ENCODE peak calls at places on chromosomes 6 and 20, in ten cellular contexts. O, L, J, Y, I, W, N, B, K and C are unnamed samples.

GRCh38 chr20:31652917-31653385 is 15.2 kb downstream of the COX4I2 start:
- DNase-seq in I (no peak), Y (no peak), J (no peak), B (no peak), L (no peak), W (peak; percentile 86), O (no peak), N (no peak), K (peak; percentile 39), C (no peak)

GRCh38 chr6:16190214-16190613 is 48.2 kb upstream of the GMPR start:
- DNase-seq in W (no peak), Y (no peak), B (no peak), K (no peak), N (no peak), I (no peak), O (no peak), J (no peak), L (no peak), C (no peak)

GRCh38 chr20:13200767-13201500 is 20.1 kb upstream of the ISM1 start:
- DNase-seq in I (no peak), Y (peak; percentile 70), L (no peak), J (no peak), W (no peak), K (no peak), B (no peak), O (no peak), N (no peak), C (no peak)

GRCh38 chr6:4561773-4562172 is 214.4 kb upstream of the CDYL start:
- DNase-seq in J (no peak), O (no peak), K (no peak), B (no peak), L (no peak), W (no peak), N (no peak), Y (no peak), I (no peak), C (no peak)

GRCh38 chr20:61918548-61918947 is 147.1 kb downstream of the TAF4 start:
- DNase-seq in O (no peak), Y (no peak), N (no peak), B (no peak), I (no peak), W (no peak), J (no peak), L (no peak), K (no peak), C (no peak)

GRCh38 chr6:12008366-12009179 is 3.5 kb upstream of the HIVEP1 start:
- DNase-seq in N (no peak), B (peak; percentile 91), L (peak; percentile 87), I (peak; percentile 83), J (peak; percentile 71), K (no peak), Y (peak; percentile 57), O (peak; percentile 88), W (peak; percentile 56), C (peak; percentile 81)

GRCh38 chr6:4291453-4292403 is 156.4 kb upstream of the ECI2 start:
- DNase-seq in I (peak; percentile 20), K (no peak), B (no peak), Y (no peak), O (no peak), N (no peak), W (peak; percentile 38), L (no peak), J (no peak), C (no peak)

GRCh38 chr20:33645421-33645820 is 16.7 kb upstream of the C20orf144 start:
- DNase-seq in Y (no peak), J (no peak), I (no peak), N (no peak), K (no peak), L (no peak), W (no peak), B (no peak), O (no peak), C (no peak)

GRCh38 chr6:134073156-134073555 is 20.7 kb upstream of the SLC2A12 start:
- DNase-seq in O (no peak), L (no peak), W (no peak), I (no peak), B (no peak), Y (no peak), J (no peak), K (no peak), N (no peak), C (no peak)

GRCh38 chr6:134078166-134078565 is 25.7 kb upstream of the SLC2A12 start:
- DNase-seq in O (no peak), K (no peak), W (no peak), L (no peak), Y (no peak), N (no peak), B (no peak), I (no peak), J (no peak), C (no peak)

GRCh38 chr6:134071876-134072275 is 19.5 kb upstream of the SLC2A12 start:
- DNase-seq in B (no peak), N (no peak), L (no peak), O (no peak), J (no peak), I (no peak), K (no peak), Y (no peak), W (no peak), C (no peak)

GRCh38 chr6:134077301-134077700 is 24.9 kb upstream of the SLC2A12 start:
- DNase-seq in I (no peak), W (peak; percentile 31), L (no peak), Y (no peak), J (no peak), N (no peak), B (no peak), O (no peak), K (no peak), C (no peak)

DNA sequence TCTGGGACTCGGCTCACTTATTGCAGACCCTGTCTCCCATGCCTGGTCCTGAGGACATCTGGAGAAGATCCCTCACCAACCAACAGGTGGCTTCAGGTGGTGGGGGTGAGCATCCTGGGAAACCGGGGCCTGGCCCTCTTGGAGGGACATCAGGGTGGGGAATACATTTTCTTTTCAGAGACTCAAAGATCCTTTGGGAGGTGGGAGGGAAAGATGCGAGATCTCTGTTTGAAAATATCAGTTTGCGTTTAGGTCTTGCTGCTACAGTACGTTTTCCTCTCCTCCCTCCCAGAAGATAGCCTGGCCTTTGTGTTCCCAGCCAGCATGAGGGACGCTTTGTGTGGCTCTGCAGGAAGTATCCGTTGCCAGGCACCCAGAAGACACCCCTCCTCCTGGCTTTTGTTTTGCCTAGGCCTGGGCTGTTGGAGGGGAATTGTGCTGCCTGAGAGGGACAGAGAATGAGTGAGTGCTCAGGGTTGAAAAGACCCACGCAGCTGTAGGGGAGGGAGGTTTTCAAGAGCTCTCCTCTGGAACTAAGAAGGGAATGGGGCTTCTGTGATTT is 21.8 kb upstream of the SLC2A12 start:
- DNase-seq in B (no peak), K (no peak), Y (peak; percentile 85), L (no peak), O (no peak), I (peak; percentile 9), J (no peak), W (no peak), N (peak; percentile 86), C (no peak)
- H3K4me3 ChIP-seq in B (no peak overlapping the region), K (no peak overlapping the region), Y (no peak overlapping the region), L (no peak overlapping the region), O (no peak overlapping the region), I (no peak overlapping the region), J (no peak overlapping the region), W (no peak overlapping the region), N (peak overlapping the region; percentile 47), C (no peak overlapping the region)

GRCh38 chr6:54014440-54014839 is 96.8 kb upstream of the MLIP start:
- DNase-seq in Y (no peak), J (no peak), O (no peak), I (no peak), N (no peak), L (no peak), B (no peak), W (no peak), K (no peak), C (no peak)

GRCh38 chr6:54019860-54020259 is 91.4 kb upstream of the MLIP start:
- DNase-seq in I (no peak), N (no peak), J (no peak), Y (no peak), L (no peak), B (no peak), O (no peak), K (no peak), W (no peak), C (no peak)

GRCh38 chr6:54018722-54019121 is 92.5 kb upstream of the MLIP start:
- DNase-seq in L (no peak), W (no peak), N (no peak), Y (no peak), K (no peak), B (no peak), I (no peak), J (no peak), O (no peak), C (no peak)

GRCh38 chr6:54020311-54020710 is 90.9 kb upstream of the MLIP start:
- DNase-seq in J (no peak), K (peak; percentile 15), Y (no peak), I (no peak), B (no peak), L (no peak), O (no peak), W (no peak), N (no peak), C (no peak)

DNA sequence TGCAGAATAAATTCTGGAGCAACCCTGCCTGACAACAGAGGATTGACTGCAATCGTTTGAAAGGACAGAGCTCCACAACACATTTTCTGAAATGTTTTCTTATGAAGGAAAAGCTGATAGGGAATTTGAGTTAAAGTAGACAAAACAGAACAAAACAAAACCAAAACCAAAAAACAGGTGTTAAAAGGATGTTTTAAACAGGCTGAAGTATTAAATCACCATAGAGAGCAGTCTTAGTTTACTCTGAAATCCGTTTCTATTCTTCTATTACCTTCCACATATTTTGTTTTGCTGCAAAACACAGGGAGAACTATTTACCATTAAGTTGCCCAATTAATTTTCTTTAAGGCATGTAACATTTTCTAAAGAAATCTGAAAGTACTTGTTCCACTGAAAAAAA is 93.4 kb upstream of the MLIP start:
- DNase-seq in K (no peak), W (no peak), O (no peak), Y (no peak), B (no peak), N (no peak), I (no peak), J (no peak), L (no peak), C (no peak)
- H3K4me3 ChIP-seq in K (no peak overlapping the region), W (no peak overlapping the region), O (no peak overlapping the region), Y (no peak overlapping the region), B (no peak overlapping the region), N (no peak overlapping the region), I (no peak overlapping the region), J (no peak overlapping the region), L (peak overlapping the region; percentile 64), C (no peak overlapping the region)

GRCh38 chr6:19382676-19383075 is 454.5 kb upstream of the ID4 start:
- DNase-seq in L (no peak), K (no peak), I (no peak), B (no peak), O (no peak), J (no peak), W (no peak), N (no peak), Y (no peak), C (no peak)
- H3K4me3 ChIP-seq in L (no peak overlapping the region), K (no peak overlapping the region), I (no peak overlapping the region), B (no peak overlapping the region), O (no peak overlapping the region), J (no peak overlapping the region), W (no peak overlapping the region), N (no peak overlapping the region), Y (no peak overlapping the region), C (no peak overlapping the region)

DNA sequence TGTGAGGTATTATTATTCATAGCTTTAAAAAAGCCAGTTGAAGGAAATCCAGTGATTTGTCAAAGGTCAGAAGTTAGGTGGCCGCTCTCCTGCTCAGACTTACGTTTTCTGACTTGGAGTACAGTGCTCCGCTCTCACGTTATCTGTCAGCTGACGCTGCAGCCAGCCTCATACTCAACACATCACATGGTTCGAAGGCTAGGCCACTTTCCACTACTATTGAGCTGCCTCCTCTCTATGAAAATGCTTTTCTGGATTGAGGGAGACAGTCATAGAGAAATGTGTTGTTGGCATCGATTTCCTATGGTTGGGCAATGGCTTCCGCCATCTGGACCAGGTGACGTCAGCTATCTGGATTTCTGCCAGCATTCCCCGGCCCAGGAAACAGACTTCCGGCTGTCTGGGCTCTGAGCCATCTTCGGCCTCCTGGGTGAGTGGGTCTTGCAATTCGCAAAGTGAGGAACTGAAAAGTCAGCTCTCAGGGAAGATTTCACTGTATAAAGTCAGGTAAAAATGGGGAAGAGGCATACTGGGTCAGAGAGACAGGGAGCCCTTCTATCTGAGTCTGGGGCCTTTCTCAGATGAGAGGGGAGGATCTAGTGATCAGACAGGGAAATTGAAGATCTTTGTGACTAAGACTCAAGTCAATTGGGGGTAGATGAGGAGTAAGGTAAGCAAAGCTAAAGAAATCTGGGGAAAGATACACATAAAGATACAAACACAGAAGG is 37.5 kb upstream of the IER3 start:
- DNase-seq in B (peak; percentile 100), N (peak; percentile 89), O (peak; percentile 97), L (peak; percentile 96), Y (no peak), J (peak; percentile 97), K (peak; percentile 98), W (peak; percentile 99), I (peak; percentile 96), C (peak; percentile 98)
- H3K4me3 ChIP-seq in B (peak overlapping the region; percentile 2), N (peak overlapping the region; percentile 55), O (no peak overlapping the region), L (peak overlapping the region; percentile 43), Y (no peak overlapping the region), J (peak overlapping the region; percentile 11), K (no peak overlapping the region), W (no peak overlapping the region), I (peak overlapping the region; percentile 43), C (no peak overlapping the region)